ENCODE peak calls at places on chromosomes 13 and 19, in four cellular contexts. One of them, this sample, is unnamed.
A peak's percentile ranks its signal among the peaks of the same experiment; 100 is the strongest.

GRCh38 chr19:19185853-19186728 is 5.9 kb downstream of the BORCS8 start:
- DNase-seq in left ventricle myocardium inferior: no peak
- DNase-seq in CD4-positive, CD25-positive, alpha-beta regulatory T cell: peak; percentile 69
- DNase-seq in adrenal gland: peak; percentile 50
- DNase-seq in this sample: peak; percentile 52

GRCh38 chr13:26037302-26037701 is 14.5 kb downstream of the SHISA2 start:
- DNase-seq in left ventricle myocardium inferior: no peak
- DNase-seq in CD4-positive, CD25-positive, alpha-beta regulatory T cell: peak; percentile 41
- DNase-seq in adrenal gland: peak; percentile 13
- DNase-seq in this sample: no peak

GRCh38 chr13:93521307-93521706 is 294.7 kb downstream of the GPC6 start:
- DNase-seq in left ventricle myocardium inferior: no peak
- DNase-seq in CD4-positive, CD25-positive, alpha-beta regulatory T cell: no peak
- DNase-seq in adrenal gland: no peak
- DNase-seq in this sample: no peak

GRCh38 chr13:64869539-64869938 is 2360.6 kb downstream of the PCDH9 start:
- DNase-seq in left ventricle myocardium inferior: no peak
- DNase-seq in CD4-positive, CD25-positive, alpha-beta regulatory T cell: no peak
- DNase-seq in adrenal gland: no peak
- DNase-seq in this sample: no peak

GRCh38 chr13:47119568-47120080 is 222.8 kb upstream of the HTR2A start:
- DNase-seq in left ventricle myocardium inferior: no peak
- DNase-seq in CD4-positive, CD25-positive, alpha-beta regulatory T cell: no peak
- DNase-seq in adrenal gland: no peak
- DNase-seq in this sample: no peak

GRCh38 chr19:35266904-35267817 is 1.6 kb upstream of the USF2 start:
- DNase-seq in left ventricle myocardium inferior: peak; percentile 66
- DNase-seq in CD4-positive, CD25-positive, alpha-beta regulatory T cell: peak; percentile 24
- DNase-seq in adrenal gland: peak; percentile 65
- DNase-seq in this sample: peak; percentile 59

GRCh38 chr19:6021878-6022569 is 44.1 kb upstream of the RANBP3 start:
- DNase-seq in left ventricle myocardium inferior: peak; percentile 70
- DNase-seq in CD4-positive, CD25-positive, alpha-beta regulatory T cell: peak; percentile 88
- DNase-seq in adrenal gland: peak; percentile 93
- DNase-seq in this sample: peak; percentile 77

GRCh38 chr19:15201374-15202023 is 704 bp upstream of the NOTCH3 start:
- DNase-seq in left ventricle myocardium inferior: no peak
- DNase-seq in CD4-positive, CD25-positive, alpha-beta regulatory T cell: no peak
- DNase-seq in adrenal gland: no peak
- DNase-seq in this sample: no peak

GRCh38 chr19:14450168-14450874 is 17.2 kb downstream of the PKN1 start:
- DNase-seq in left ventricle myocardium inferior: no peak
- DNase-seq in CD4-positive, CD25-positive, alpha-beta regulatory T cell: peak; percentile 62
- DNase-seq in adrenal gland: peak; percentile 33
- DNase-seq in this sample: no peak

GRCh38 chr19:47582320-47582909 is 9.5 kb upstream of the ZNF541 start:
- DNase-seq in left ventricle myocardium inferior: no peak
- DNase-seq in CD4-positive, CD25-positive, alpha-beta regulatory T cell: no peak
- DNase-seq in adrenal gland: peak; percentile 63
- DNase-seq in this sample: no peak

GRCh38 chr19:30877591-30878230 is 471.5 kb downstream of the TSHZ3 start:
- DNase-seq in left ventricle myocardium inferior: no peak
- DNase-seq in CD4-positive, CD25-positive, alpha-beta regulatory T cell: no peak
- DNase-seq in adrenal gland: peak; percentile 59
- DNase-seq in this sample: no peak

GRCh38 chr19:13022859-13023636 is 27.8 kb downstream of the NFIX start:
- DNase-seq in left ventricle myocardium inferior: peak; percentile 87
- DNase-seq in CD4-positive, CD25-positive, alpha-beta regulatory T cell: no peak
- DNase-seq in adrenal gland: peak; percentile 87
- DNase-seq in this sample: no peak

GRCh38 chr13:39783051-39783450 is 127.6 kb downstream of the COG6 start:
- DNase-seq in left ventricle myocardium inferior: no peak
- DNase-seq in CD4-positive, CD25-positive, alpha-beta regulatory T cell: peak; percentile 17
- DNase-seq in adrenal gland: no peak
- DNase-seq in this sample: no peak

GRCh38 chr19:15195381-15195964 is 5.3 kb downstream of the NOTCH3 start:
- DNase-seq in left ventricle myocardium inferior: peak; percentile 39
- DNase-seq in CD4-positive, CD25-positive, alpha-beta regulatory T cell: no peak
- DNase-seq in adrenal gland: peak; percentile 21
- DNase-seq in this sample: peak; percentile 17

GRCh38 chr19:623974-624373 is 9.4 kb downstream of the POLRMT start:
- DNase-seq in left ventricle myocardium inferior: no peak
- DNase-seq in CD4-positive, CD25-positive, alpha-beta regulatory T cell: no peak
- DNase-seq in adrenal gland: peak; percentile 76
- DNase-seq in this sample: no peak

GRCh38 chr13:113273856-113274590 is 23.0 kb upstream of the LAMP1 start:
- DNase-seq in left ventricle myocardium inferior: no peak
- DNase-seq in CD4-positive, CD25-positive, alpha-beta regulatory T cell: no peak
- DNase-seq in adrenal gland: peak; percentile 45
- DNase-seq in this sample: no peak

GRCh38 chr13:31016342-31017325 is 84.2 kb downstream of the TEX26 start:
- DNase-seq in left ventricle myocardium inferior: no peak
- DNase-seq in CD4-positive, CD25-positive, alpha-beta regulatory T cell: no peak
- DNase-seq in adrenal gland: no peak
- DNase-seq in this sample: no peak

GRCh38 chr13:79450110-79450509 is 30.8 kb upstream of the NDFIP2 start:
- DNase-seq in left ventricle myocardium inferior: no peak
- DNase-seq in CD4-positive, CD25-positive, alpha-beta regulatory T cell: no peak
- DNase-seq in adrenal gland: no peak
- DNase-seq in this sample: no peak

GRCh38 chr19:47745010-47745901 is at the start of gene NOP53:
- DNase-seq in left ventricle myocardium inferior: peak; percentile 96
- DNase-seq in CD4-positive, CD25-positive, alpha-beta regulatory T cell: peak; percentile 97
- DNase-seq in adrenal gland: peak; percentile 97
- DNase-seq in this sample: peak; percentile 97

GRCh38 chr13:37695200-37695599 is 96.6 kb upstream of the POSTN start:
- DNase-seq in left ventricle myocardium inferior: no peak
- DNase-seq in CD4-positive, CD25-positive, alpha-beta regulatory T cell: no peak
- DNase-seq in adrenal gland: no peak
- DNase-seq in this sample: no peak

GRCh38 chr13:91270031-91270430 is 77.5 kb upstream of the MIR17HG start:
- DNase-seq in left ventricle myocardium inferior: no peak
- DNase-seq in CD4-positive, CD25-positive, alpha-beta regulatory T cell: peak; percentile 8
- DNase-seq in adrenal gland: no peak
- DNase-seq in this sample: no peak

GRCh38 chr13:61095885-61096284 is 319.8 kb downstream of the PCDH20 start:
- DNase-seq in left ventricle myocardium inferior: no peak
- DNase-seq in CD4-positive, CD25-positive, alpha-beta regulatory T cell: no peak
- DNase-seq in adrenal gland: no peak
- DNase-seq in this sample: no peak

GRCh38 chr19:16369664-16370576 is 45.3 kb downstream of the KLF2 start:
- DNase-seq in left ventricle myocardium inferior: no peak
- DNase-seq in CD4-positive, CD25-positive, alpha-beta regulatory T cell: peak; percentile 88
- DNase-seq in adrenal gland: no peak
- DNase-seq in this sample: peak; percentile 73

GRCh38 chr19:16160943-16161560 is 12.3 kb downstream of the CIB3 start:
- DNase-seq in left ventricle myocardium inferior: no peak
- DNase-seq in CD4-positive, CD25-positive, alpha-beta regulatory T cell: no peak
- DNase-seq in adrenal gland: peak; percentile 37
- DNase-seq in this sample: no peak

GRCh38 chr13:32894589-32895001 is 121.6 kb upstream of the KL start:
- DNase-seq in left ventricle myocardium inferior: no peak
- DNase-seq in CD4-positive, CD25-positive, alpha-beta regulatory T cell: no peak
- DNase-seq in adrenal gland: no peak
- DNase-seq in this sample: no peak

GRCh38 chr13:74771964-74772363 is 637.8 kb upstream of the KLF12 start:
- DNase-seq in left ventricle myocardium inferior: no peak
- DNase-seq in CD4-positive, CD25-positive, alpha-beta regulatory T cell: no peak
- DNase-seq in adrenal gland: peak; percentile 22
- DNase-seq in this sample: no peak

GRCh38 chr19:8017808-8018207 is 12.4 kb upstream of the ELAVL1 start:
- DNase-seq in left ventricle myocardium inferior: no peak
- DNase-seq in CD4-positive, CD25-positive, alpha-beta regulatory T cell: peak; percentile 77
- DNase-seq in adrenal gland: no peak
- DNase-seq in this sample: peak; percentile 27

GRCh38 chr19:1262687-1263123 is 6.4 kb upstream of the CIRBP start:
- DNase-seq in left ventricle myocardium inferior: no peak
- DNase-seq in CD4-positive, CD25-positive, alpha-beta regulatory T cell: no peak
- DNase-seq in adrenal gland: no peak
- DNase-seq in this sample: no peak

GRCh38 chr13:112255550-112256120 is 120.5 kb upstream of the SPACA7 start:
- DNase-seq in left ventricle myocardium inferior: no peak
- DNase-seq in CD4-positive, CD25-positive, alpha-beta regulatory T cell: no peak
- DNase-seq in adrenal gland: no peak
- DNase-seq in this sample: no peak

GRCh38 chr13:112253631-112254030 is 122.5 kb upstream of the SPACA7 start:
- DNase-seq in left ventricle myocardium inferior: no peak
- DNase-seq in CD4-positive, CD25-positive, alpha-beta regulatory T cell: no peak
- DNase-seq in adrenal gland: no peak
- DNase-seq in this sample: no peak

GRCh38 chr13:112254061-112254818 is 121.9 kb upstream of the SPACA7 start:
- DNase-seq in left ventricle myocardium inferior: no peak
- DNase-seq in CD4-positive, CD25-positive, alpha-beta regulatory T cell: no peak
- DNase-seq in adrenal gland: no peak
- DNase-seq in this sample: no peak

GRCh38 chr13:112252744-112253590 is 123.2 kb upstream of the SPACA7 start:
- DNase-seq in left ventricle myocardium inferior: no peak
- DNase-seq in CD4-positive, CD25-positive, alpha-beta regulatory T cell: no peak
- DNase-seq in adrenal gland: no peak
- DNase-seq in this sample: no peak

DNA sequence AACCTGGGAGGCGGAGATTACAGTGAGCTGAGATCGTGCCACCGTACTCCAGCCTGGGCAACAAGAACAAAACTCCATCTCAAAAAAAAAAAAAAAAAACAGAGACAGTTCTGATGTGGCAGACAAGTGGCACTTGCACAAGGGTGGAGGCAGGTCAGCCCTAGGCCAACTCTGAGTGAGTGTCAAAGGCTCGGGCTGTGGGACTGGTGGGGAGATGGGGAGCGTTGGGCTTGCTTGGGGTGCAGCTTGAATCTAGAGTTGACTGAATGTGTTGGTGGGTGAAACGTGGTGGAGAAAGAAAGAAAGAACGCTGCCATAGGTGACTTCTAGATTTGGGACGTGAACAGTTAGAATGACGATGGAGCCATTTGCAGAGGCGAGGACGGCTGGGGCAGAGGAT is 121.3 kb upstream of the SPACA7 start:
- DNase-seq in left ventricle myocardium inferior: no peak
- DNase-seq in CD4-positive, CD25-positive, alpha-beta regulatory T cell: no peak
- DNase-seq in adrenal gland: no peak
- DNase-seq in this sample: no peak
- H3K27me3 ChIP-seq in left ventricle myocardium inferior: peaks cover 96% of the 10 kb centered on the region
- H3K27me3 ChIP-seq in CD4-positive, CD25-positive, alpha-beta regulatory T cell: no peaks in the 10 kb centered on the region
- H3K27me3 ChIP-seq in adrenal gland: no peaks in the 10 kb centered on the region
- H3K27me3 ChIP-seq in this sample: peaks cover 5% of the 10 kb centered on the region

GRCh38 chr19:58117841-58118575 is 20.0 kb upstream of the ZSCAN18 start:
- DNase-seq in left ventricle myocardium inferior: no peak
- DNase-seq in CD4-positive, CD25-positive, alpha-beta regulatory T cell: no peak
- DNase-seq in adrenal gland: no peak
- DNase-seq in this sample: no peak

GRCh38 chr19:58118979-58119733 is 21.1 kb upstream of the ZSCAN18 start:
- DNase-seq in left ventricle myocardium inferior: no peak
- DNase-seq in CD4-positive, CD25-positive, alpha-beta regulatory T cell: no peak
- DNase-seq in adrenal gland: no peak
- DNase-seq in this sample: no peak

GRCh38 chr19:58128041-58128685 is 22.4 kb downstream of the ZNF329 start:
- DNase-seq in left ventricle myocardium inferior: no peak
- DNase-seq in CD4-positive, CD25-positive, alpha-beta regulatory T cell: no peak
- DNase-seq in adrenal gland: no peak
- DNase-seq in this sample: no peak

GRCh38 chr19:58129284-58129683 is 21.3 kb downstream of the ZNF329 start:
- DNase-seq in left ventricle myocardium inferior: no peak
- DNase-seq in CD4-positive, CD25-positive, alpha-beta regulatory T cell: no peak
- DNase-seq in adrenal gland: no peak
- DNase-seq in this sample: no peak

DNA sequence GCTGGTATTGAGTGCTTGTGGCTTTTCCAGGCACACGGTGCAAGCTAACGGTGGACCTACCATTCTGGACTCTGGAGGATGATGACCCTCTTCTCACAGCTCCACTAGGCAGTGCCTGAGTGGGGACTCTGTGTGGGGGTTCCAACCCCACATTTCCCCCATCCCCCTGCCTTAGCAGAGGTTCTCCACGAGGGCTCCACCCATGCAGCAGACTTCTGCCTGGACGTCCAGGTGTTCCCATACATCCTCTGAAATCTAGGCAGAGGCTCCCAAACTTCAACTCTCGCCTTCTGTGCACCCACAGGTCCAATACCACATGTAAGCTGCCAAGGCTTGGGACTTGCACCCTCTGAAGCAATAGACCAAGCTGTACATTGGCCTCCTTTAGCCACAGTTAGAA is 25.3 kb upstream of the ZSCAN18 start:
- DNase-seq in left ventricle myocardium inferior: no peak
- DNase-seq in CD4-positive, CD25-positive, alpha-beta regulatory T cell: no peak
- DNase-seq in adrenal gland: no peak
- DNase-seq in this sample: no peak
- H3K9me3 ChIP-seq in left ventricle myocardium inferior: peaks cover 100% of the 10 kb centered on the region
- H3K9me3 ChIP-seq in CD4-positive, CD25-positive, alpha-beta regulatory T cell: peaks cover 99% of the 10 kb centered on the region
- H3K9me3 ChIP-seq in adrenal gland: peaks cover 5% of the 10 kb centered on the region
- H3K9me3 ChIP-seq in this sample: peaks cover 94% of the 10 kb centered on the region

GRCh38 chr13:36430247-36431203 is 1.8 kb upstream of the CCNA1 start:
- DNase-seq in left ventricle myocardium inferior: peak; percentile 14
- DNase-seq in CD4-positive, CD25-positive, alpha-beta regulatory T cell: no peak
- DNase-seq in adrenal gland: peak; percentile 16
- DNase-seq in this sample: no peak

GRCh38 chr13:36428083-36428482 is 4.2 kb upstream of the CCNA1 start:
- DNase-seq in left ventricle myocardium inferior: no peak
- DNase-seq in CD4-positive, CD25-positive, alpha-beta regulatory T cell: no peak
- DNase-seq in adrenal gland: no peak
- DNase-seq in this sample: no peak

GRCh38 chr13:36432106-36432544 is at the start of gene CCNA1:
- DNase-seq in left ventricle myocardium inferior: peak; percentile 19
- DNase-seq in CD4-positive, CD25-positive, alpha-beta regulatory T cell: no peak
- DNase-seq in adrenal gland: no peak
- DNase-seq in this sample: no peak

GRCh38 chr13:36436811-36437210 is 4.5 kb downstream of the CCNA1 start:
- DNase-seq in left ventricle myocardium inferior: no peak
- DNase-seq in CD4-positive, CD25-positive, alpha-beta regulatory T cell: no peak
- DNase-seq in adrenal gland: no peak
- DNase-seq in this sample: no peak

GRCh38 chr13:36431204-36432105 is 840 bp upstream of the CCNA1 start:
- DNase-seq in left ventricle myocardium inferior: no peak
- DNase-seq in CD4-positive, CD25-positive, alpha-beta regulatory T cell: no peak
- DNase-seq in adrenal gland: no peak
- DNase-seq in this sample: no peak
- H3K27me3 ChIP-seq in left ventricle myocardium inferior: peaks cover 78% of the 10 kb centered on the region
- H3K27me3 ChIP-seq in CD4-positive, CD25-positive, alpha-beta regulatory T cell: peaks cover 20% of the 10 kb centered on the region
- H3K27me3 ChIP-seq in adrenal gland: peaks cover 33% of the 10 kb centered on the region
- H3K27me3 ChIP-seq in this sample: peaks cover 45% of the 10 kb centered on the region

DNA sequence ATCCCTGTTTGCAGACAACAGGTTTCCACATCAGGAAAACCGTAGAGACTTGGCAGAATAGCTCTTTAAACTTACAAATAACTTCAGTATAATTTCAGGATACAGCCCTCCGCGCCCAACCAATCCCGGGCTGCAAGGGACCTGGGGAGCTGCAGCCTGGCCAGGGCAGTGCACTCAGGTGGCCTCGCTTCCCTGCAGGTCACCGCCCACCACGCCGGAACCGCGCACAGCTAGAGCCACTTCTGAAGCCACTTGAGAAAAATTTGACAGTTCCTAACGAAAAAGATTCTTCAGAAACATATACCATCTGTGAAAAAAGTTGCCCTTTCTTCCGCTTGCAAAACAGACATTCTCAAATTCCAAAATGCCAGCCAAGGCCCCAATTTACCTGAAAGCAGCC is 11.1 kb downstream of the ZNF91 start:
- DNase-seq in left ventricle myocardium inferior: peak; percentile 17
- DNase-seq in CD4-positive, CD25-positive, alpha-beta regulatory T cell: no peak
- DNase-seq in adrenal gland: no peak
- DNase-seq in this sample: no peak
- H3K9me3 ChIP-seq in left ventricle myocardium inferior: peaks cover 35% of the 10 kb centered on the region
- H3K9me3 ChIP-seq in CD4-positive, CD25-positive, alpha-beta regulatory T cell: peaks cover 93% of the 10 kb centered on the region
- H3K9me3 ChIP-seq in adrenal gland: peaks cover 6% of the 10 kb centered on the region
- H3K9me3 ChIP-seq in this sample: peaks cover 77% of the 10 kb centered on the region

This sample was measured in CD4-positive, alpha-beta T cell.